ENCODE peak calls at places on chromosomes 5 and 9, in nine cellular contexts. I is hypothalamus; Q is activated T-cell treated with anti-CD3 and anti-CD28 coated beads, Interleukin-2, amount 50 U/mL, for 48 hours; H is sigmoid colon; G is BE2C; A is T-helper 1 cell; B is ELR; J is midbrain; F is neuronal stem cell. S is an unnamed sample.

GRCh38 chr5:132490484-132491367 is at the start of gene IRF1:
- DNase-seq in B (peak; percentile 96), G (peak; percentile 95), Q (peak; percentile 99), F (peak; percentile 87), I (peak; percentile 88), H (peak; percentile 98), J (peak; percentile 93), A (peak; percentile 95), S (peak; percentile 95)

GRCh38 chr5:170623576-170624181 is 119.9 kb downstream of the KCNIP1 start:
- DNase-seq in F (no peak), J (peak; percentile 28), H (peak; percentile 70), Q (peak; percentile 63), G (peak; percentile 80), A (no peak), I (peak; percentile 18), B (peak; percentile 71), S (peak; percentile 80)

GRCh38 chr9:105316703-105317102 is 72.3 kb downstream of the SLC44A1 start:
- DNase-seq in B (no peak), J (no peak), G (no peak), A (no peak), F (no peak), I (no peak), H (no peak), Q (no peak), S (no peak)

GRCh38 chr9:76658510-76659231 is 105.6 kb upstream of the PCA3 start:
- DNase-seq in H (no peak), A (no peak), B (peak; percentile 70), F (no peak), J (no peak), I (no peak), G (no peak), Q (no peak), S (peak; percentile 43)

GRCh38 chr5:159965031-159965837 is 43.7 kb upstream of the TTC1 start:
- DNase-seq in I (no peak), J (peak; percentile 16), G (peak; percentile 70), B (peak; percentile 77), Q (peak; percentile 44), A (no peak), F (no peak), H (no peak), S (peak; percentile 38)

GRCh38 chr9:70220216-70220615 is 38.6 kb upstream of the SMC5 start:
- DNase-seq in J (no peak), B (peak; percentile 1), A (no peak), Q (no peak), I (no peak), H (no peak), F (no peak), G (no peak), S (no peak)

GRCh38 chr9:135455401-135456030 is 24.1 kb upstream of the PPP1R26 start:
- DNase-seq in H (no peak), J (no peak), F (no peak), B (no peak), A (no peak), G (no peak), I (no peak), Q (no peak), S (no peak)

GRCh38 chr9:133004091-133005072 is 25.9 kb downstream of the GFI1B start:
- DNase-seq in B (no peak), Q (no peak), H (no peak), G (no peak), A (no peak), J (peak; percentile 4), I (no peak), F (no peak), S (peak; percentile 39)

GRCh38 chr5:33890633-33891032 is 1.2 kb downstream of the ADAMTS12 start:
- DNase-seq in I (no peak), H (no peak), Q (no peak), B (peak; percentile 78), J (no peak), F (no peak), G (no peak), A (no peak), S (no peak)

GRCh38 chr9:33517373-33517772 is 6.7 kb upstream of the ANKRD18B start:
- DNase-seq in F (no peak), A (no peak), H (no peak), B (peak; percentile 77), Q (no peak), J (peak; percentile 40), G (peak; percentile 40), I (no peak), S (peak; percentile 39)

GRCh38 chr5:59367791-59368394 is 525.6 kb downstream of the PDE4D start:
- DNase-seq in H (peak; percentile 75), J (peak; percentile 79), G (peak; percentile 67), A (no peak), I (peak; percentile 26), Q (peak; percentile 53), F (peak; percentile 52), B (peak; percentile 68), S (peak; percentile 82)